ENCODE peak calls at places on chromosomes 16 and 17, in seven cellular contexts. Q is lower lobe of right lung, L is fibroblast of lung, F is upper lobe of right lung, W is cardiac fibroblast, J is AG09309, B is WTC11. O is an unnamed sample.

GRCh38 chr16:85983064-85983463 is 84.1 kb downstream of the IRF8 start:
- DNase-seq in Q (no peak), L (no peak), W (no peak), J (no peak), B (no peak), F (no peak), O (no peak)

GRCh38 chr16:1778200-1779179 is 3.9 kb downstream of the SPSB3 start:
- DNase-seq in Q (no peak), B (no peak), F (no peak), J (no peak), L (no peak), W (no peak), O (no peak)

GRCh38 chr16:25553711-25554436 is 137.9 kb upstream of the HS3ST4 start:
- DNase-seq in F (no peak), B (no peak), J (no peak), L (peak; percentile 15), Q (no peak), W (peak; percentile 8), O (no peak)

GRCh38 chr17:6101706-6102105 is 31.5 kb downstream of the WSCD1 start:
- DNase-seq in W (no peak), J (no peak), L (no peak), Q (no peak), F (no peak), B (no peak), O (no peak)

GRCh38 chr17:28740406-28741357 is 3.1 kb upstream of the TRAF4 start:
- DNase-seq in F (no peak), L (no peak), B (no peak), J (no peak), W (no peak), Q (peak; percentile 20), O (no peak)

GRCh38 chr17:31740611-31741082 is 118.4 kb downstream of the COPRS start:
- DNase-seq in J (peak; percentile 94), L (peak; percentile 90), Q (no peak), F (no peak), W (peak; percentile 65), B (no peak), O (no peak)

GRCh38 chr16:1788095-1788707 is 5.3 kb downstream of the IGFALS start:
- DNase-seq in W (no peak), Q (no peak), L (no peak), B (no peak), F (peak; percentile 66), J (no peak), O (no peak)

GRCh38 chr16:81265658-81266451 is 27.4 kb downstream of the BCO1 start:
- DNase-seq in B (no peak), W (no peak), L (peak; percentile 63), Q (peak; percentile 66), J (no peak), F (peak; percentile 72), O (no peak)

GRCh38 chr16:22370038-22370541 is 4.3 kb downstream of the CDR2 start:
- DNase-seq in W (peak; percentile 88), F (no peak), L (peak; percentile 76), B (no peak), Q (no peak), J (peak; percentile 47), O (no peak)

GRCh38 chr17:1752425-1752941 is 9.4 kb upstream of the SERPINF1 start:
- DNase-seq in F (peak; percentile 89), L (no peak), Q (peak; percentile 84), B (no peak), W (no peak), J (no peak), O (peak; percentile 34)

GRCh38 chr17:50461550-50462132 is 7.0 kb downstream of the CHAD start:
- DNase-seq in W (no peak), J (no peak), Q (no peak), F (no peak), B (no peak), L (no peak), O (no peak)

GRCh38 chr17:50564916-50565315 is 4.4 kb downstream of the CACNA1G start:
- DNase-seq in W (peak; percentile 75), L (peak; percentile 44), F (no peak), Q (no peak), B (no peak), J (peak; percentile 62), O (no peak)

GRCh38 chr16:84040823-84041391 is 1.7 kb downstream of the SLC38A8 start:
- DNase-seq in B (no peak), W (peak; percentile 49), L (peak; percentile 58), J (peak; percentile 63), F (no peak), Q (peak; percentile 28), O (no peak)

GRCh38 chr17:58572846-58573245 is 58.4 kb upstream of the MTMR4 start:
- DNase-seq in B (no peak), F (no peak), J (no peak), L (no peak), Q (no peak), W (no peak), O (no peak)

DNA sequence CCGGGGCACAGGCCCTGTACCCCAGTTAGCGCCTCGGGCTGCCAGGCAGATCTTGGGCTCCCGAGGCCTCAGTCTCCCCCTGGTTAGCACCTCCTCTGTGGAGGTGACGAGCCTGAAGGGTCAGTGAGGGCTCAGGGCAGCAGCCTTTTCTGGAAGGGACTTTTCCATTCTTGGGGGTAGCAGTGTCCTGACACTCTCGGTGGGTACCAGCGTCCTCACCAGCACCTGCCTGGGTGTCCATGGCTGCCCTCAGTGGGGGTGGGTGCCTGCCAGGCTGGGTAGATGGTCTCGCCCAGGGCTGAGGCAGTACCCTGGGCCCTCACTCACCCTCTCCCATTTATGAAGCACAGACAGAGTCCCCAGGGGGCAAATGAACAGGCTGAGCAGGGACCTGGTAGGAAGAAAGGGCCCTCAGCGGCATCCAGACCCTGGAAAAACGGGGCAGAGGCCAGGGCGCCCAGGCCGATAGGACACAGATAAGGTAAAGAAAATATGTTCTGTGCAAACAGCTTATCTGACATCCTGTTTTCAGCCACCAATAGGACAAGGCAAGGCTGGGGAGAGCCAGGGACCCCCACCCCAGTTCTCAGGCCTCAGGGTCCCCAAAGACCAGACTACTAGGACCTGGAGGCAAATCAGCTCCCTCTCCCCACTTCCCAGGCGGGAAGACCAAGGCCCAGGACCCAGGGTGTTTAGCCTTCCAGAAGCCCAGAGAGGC is 50.9 kb downstream of the ZFPM1 start:
- DNase-seq in Q (no peak), B (no peak), L (no peak), F (no peak), W (no peak), J (no peak), O (no peak)
- TF ChIP-seq CTCF in Q (no peak), B (no peak), L (no peak), F (no peak), W (no peak), J (no peak), O (no peak)

GRCh38 chr17:45451131-45451530 is 18.5 kb upstream of the ARHGAP27 start:
- DNase-seq in B (peak; percentile 44), L (no peak), J (no peak), F (peak; percentile 64), Q (no peak), W (no peak), O (no peak)
- TF ChIP-seq CTCF in B (no peak), L (no peak), J (peak; percentile 6), F (no peak), Q (no peak), W (peak; percentile 14), O (no peak)

GRCh38 chr17:7858487-7858832 is 657 bp downstream of the CYB5D1 start:
- DNase-seq in Q (peak; percentile 57), W (peak; percentile 61), J (no peak), F (peak; percentile 72), L (peak; percentile 57), B (peak; percentile 72), O (peak; percentile 57)
- TF ChIP-seq CTCF in Q (peak; percentile 22), W (peak; percentile 63), J (peak; percentile 59), F (peak; percentile 38), L (peak; percentile 40), B (no peak), O (no peak)

GRCh38 chr16:17578921-17579876 is 108.4 kb upstream of the XYLT1 start:
- DNase-seq in B (peak; percentile 83), Q (no peak), F (no peak), W (peak; percentile 81), J (peak; percentile 81), L (peak; percentile 90), O (peak; percentile 82)
- TF ChIP-seq CTCF in B (peak; percentile 75), Q (peak; percentile 84), F (peak; percentile 89), W (peak; percentile 84), J (peak; percentile 92), L (peak; percentile 96), O (peak; percentile 84)

GRCh38 chr16:68332411-68333121 is 21.7 kb downstream of the PRMT7 start:
- DNase-seq in B (no peak), Q (no peak), W (peak; percentile 24), F (no peak), J (no peak), L (peak; percentile 40), O (no peak)

GRCh38 chr16:68324780-68325357 is 14.1 kb downstream of the PRMT7 start:
- DNase-seq in W (no peak), J (no peak), L (no peak), F (no peak), Q (no peak), B (no peak), O (no peak)

GRCh38 chr16:68328151-68328859 is 17.5 kb downstream of the PRMT7 start:
- DNase-seq in F (peak; percentile 81), W (peak; percentile 89), B (peak; percentile 84), L (peak; percentile 73), Q (peak; percentile 82), J (peak; percentile 62), O (peak; percentile 85)

GRCh38 chr16:68331879-68332410 is 21.1 kb downstream of the PRMT7 start:
- DNase-seq in W (peak; percentile 24), Q (no peak), B (no peak), J (no peak), F (no peak), L (peak; percentile 75), O (no peak)

DNA sequence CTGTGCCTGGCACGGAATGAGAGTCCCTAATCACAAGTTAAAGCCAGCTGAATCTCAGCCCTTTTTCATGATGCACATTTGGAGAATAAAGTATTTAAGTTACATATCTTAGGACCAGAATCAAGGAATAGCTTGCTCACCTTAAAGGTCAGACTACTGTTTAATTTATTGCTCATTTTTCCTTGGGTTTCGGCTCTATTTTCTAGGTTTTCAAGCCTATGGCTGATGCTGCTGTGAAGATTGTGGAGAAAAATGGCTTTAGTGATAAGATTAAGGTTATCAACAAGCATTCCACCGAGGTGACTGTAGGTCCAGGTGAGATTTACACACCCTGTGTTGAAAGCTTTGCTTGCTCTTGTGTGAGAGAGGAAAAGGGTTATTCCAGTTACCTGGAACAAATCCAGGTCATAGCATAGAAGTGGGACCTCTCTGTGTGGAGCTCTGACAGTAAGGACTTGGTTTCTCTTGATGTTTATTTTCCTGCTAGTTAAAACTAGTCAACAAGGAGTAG is 18.1 kb downstream of the PRMT7 start:
- DNase-seq in F (no peak), L (no peak), W (no peak), B (no peak), Q (no peak), J (no peak), O (no peak)
- TF ChIP-seq CTCF in F (no peak), L (no peak), W (no peak), B (no peak), Q (no peak), J (no peak), O (no peak)

O was measured in Calu3.